ENCODE peak calls at places on chromosomes 6 and 20, in seven cellular contexts. R is Peyer's patch, H is aorta, N is adrenal gland, I is heart left ventricle, L is sigmoid colon, G is PC-3. U is an unnamed sample.
A peak's percentile ranks its signal among the peaks of the same experiment; 100 is the strongest.

GRCh38 chr6:13229205-13230085 is 98.9 kb downstream of the TBC1D7 start:
- DNase-seq in R (peak; percentile 58), H (no peak), N (no peak), I (no peak), L (no peak), G (peak; percentile 65), U (peak; percentile 19)

GRCh38 chr6:63245420-63245819 is 34.2 kb downstream of the FKBP1C start:
- DNase-seq in R (no peak), H (no peak), N (no peak), I (no peak), L (no peak), G (peak; percentile 25), U (no peak)

GRCh38 chr6:130781557-130781956 is 45.6 kb upstream of the SMLR1 start:
- DNase-seq in R (no peak), H (no peak), N (no peak), I (no peak), L (no peak), G (no peak), U (no peak)

GRCh38 chr20:48722002-48722731 is 105.6 kb downstream of the PREX1 start:
- DNase-seq in R (peak; percentile 82), H (peak; percentile 84), N (peak; percentile 74), I (no peak), L (no peak), G (no peak), U (peak; percentile 62)

GRCh38 chr6:20178327-20178726 is 33.9 kb downstream of the MBOAT1 start:
- DNase-seq in R (no peak), H (no peak), N (no peak), I (no peak), L (no peak), G (no peak), U (no peak)

GRCh38 chr6:119484598-119484997 is 135.0 kb upstream of the MAN1A1 start:
- DNase-seq in R (no peak), H (no peak), N (peak; percentile 81), I (no peak), L (no peak), G (peak; percentile 94), U (no peak)

GRCh38 chr20:50915424-50915823 is 15.8 kb downstream of the ADNP start:
- DNase-seq in R (no peak), H (no peak), N (no peak), I (no peak), L (no peak), G (peak; percentile 22), U (no peak)

GRCh38 chr20:63089051-63089907 is 82.5 kb upstream of the BHLHE23 start:
- DNase-seq in R (peak; percentile 34), H (peak; percentile 43), N (no peak), I (peak; percentile 6), L (peak; percentile 50), G (peak; percentile 69), U (peak; percentile 4)

GRCh38 chr20:44231193-44231592 is 15.9 kb upstream of the GDAP1L1 start:
- DNase-seq in R (no peak), H (no peak), N (no peak), I (no peak), L (no peak), G (no peak), U (no peak)

GRCh38 chr6:128139519-128139918 is 238.7 kb upstream of the THEMIS start:
- DNase-seq in R (peak; percentile 58), H (no peak), N (no peak), I (no peak), L (no peak), G (peak; percentile 43), U (no peak)

GRCh38 chr6:32973144-32973854 is 4.9 kb downstream of the BRD2 start:
- DNase-seq in R (peak; percentile 68), H (no peak), N (peak; percentile 71), I (peak; percentile 51), L (peak; percentile 70), G (peak; percentile 27), U (no peak)

GRCh38 chr6:112443118-112443641 is 96.0 kb downstream of the RFPL4B start:
- DNase-seq in R (no peak), H (no peak), N (no peak), I (no peak), L (no peak), G (no peak), U (no peak)

GRCh38 chr6:91653954-91654843 is 1067.3 kb upstream of the MAP3K7 start:
- DNase-seq in R (no peak), H (no peak), N (no peak), I (no peak), L (no peak), G (no peak), U (no peak)

GRCh38 chr6:33901822-33902816 is 98.3 kb upstream of the MLN start:
- DNase-seq in R (no peak), H (no peak), N (no peak), I (no peak), L (no peak), G (no peak), U (no peak)

GRCh38 chr20:57055345-57055744 is 211.1 kb downstream of the BMP7 start:
- DNase-seq in R (peak; percentile 15), H (no peak), N (no peak), I (no peak), L (no peak), G (no peak), U (no peak)

DNA sequence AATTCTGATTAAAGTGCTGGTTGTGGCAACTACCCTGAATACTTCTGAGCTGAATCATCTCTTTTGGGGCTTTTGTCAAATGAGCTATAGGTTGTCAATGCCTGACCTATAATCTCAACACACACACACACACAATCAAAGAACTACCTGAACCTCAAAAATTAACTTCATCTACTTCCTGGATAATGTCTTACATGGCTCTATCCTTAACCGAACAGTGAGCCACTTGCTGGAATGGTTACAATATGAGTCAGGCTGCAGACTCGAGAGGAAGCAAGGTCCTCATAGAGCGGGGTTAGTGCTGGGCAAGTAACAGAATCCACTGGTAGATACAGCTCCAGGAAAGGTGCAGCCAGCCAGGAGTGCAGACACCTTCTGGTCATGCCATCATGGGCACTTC is 70.6 kb upstream of the DST start:
- DNase-seq in R (peak; percentile 51), H (peak; percentile 63), N (peak; percentile 76), I (no peak), L (peak; percentile 78), G (peak; percentile 92), U (peak; percentile 14)
- H3K4me1 ChIP-seq in R (no peaks in the 10 kb centered on the region), H (peaks cover 16% of the 10 kb centered on the region), N (peaks cover 47% of the 10 kb centered on the region), I (peaks cover 37% of the 10 kb centered on the region), L (no peaks in the 10 kb centered on the region), G (peaks cover 61% of the 10 kb centered on the region), U (peaks cover 4% of the 10 kb centered on the region)

DNA sequence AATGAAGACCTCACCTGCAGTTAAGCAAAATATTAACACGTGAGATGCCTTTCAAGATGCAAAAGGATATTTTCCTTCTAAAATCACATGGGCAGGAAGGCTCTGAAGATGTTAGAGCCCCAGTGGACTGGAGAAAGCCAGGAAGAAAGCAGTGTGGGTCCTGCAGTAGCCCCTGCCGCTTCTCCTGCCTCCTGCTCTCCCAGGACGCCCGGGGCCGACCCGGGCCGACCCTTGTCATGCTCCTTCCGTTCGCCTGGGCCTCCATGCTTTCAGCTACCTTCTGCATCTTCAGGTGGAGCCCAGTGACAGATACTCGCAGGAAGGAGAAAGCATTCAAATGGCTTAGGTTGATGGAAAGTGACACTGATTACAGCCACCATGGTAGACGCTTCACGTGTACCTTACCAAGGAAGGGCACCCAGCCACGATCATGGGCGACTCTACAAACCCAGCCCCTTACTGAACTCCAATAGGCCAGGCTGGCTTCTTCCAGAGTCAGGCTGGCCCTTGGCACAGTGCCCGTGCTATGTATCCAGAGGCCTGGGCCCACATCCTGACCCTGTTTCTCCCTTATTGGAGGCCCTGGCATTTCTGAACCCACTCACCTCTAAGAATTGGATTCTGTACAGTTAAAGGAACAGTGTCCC is 69.0 kb downstream of the TCP11 start:
- DNase-seq in R (no peak), H (no peak), N (no peak), I (no peak), L (no peak), G (no peak), U (no peak)
- H3K27ac ChIP-seq in R (no peak overlapping the region), H (no peak overlapping the region), N (no peak overlapping the region), I (no peak overlapping the region), L (peak overlapping the region; percentile 23), G (no peak overlapping the region), U (no peak overlapping the region)

DNA sequence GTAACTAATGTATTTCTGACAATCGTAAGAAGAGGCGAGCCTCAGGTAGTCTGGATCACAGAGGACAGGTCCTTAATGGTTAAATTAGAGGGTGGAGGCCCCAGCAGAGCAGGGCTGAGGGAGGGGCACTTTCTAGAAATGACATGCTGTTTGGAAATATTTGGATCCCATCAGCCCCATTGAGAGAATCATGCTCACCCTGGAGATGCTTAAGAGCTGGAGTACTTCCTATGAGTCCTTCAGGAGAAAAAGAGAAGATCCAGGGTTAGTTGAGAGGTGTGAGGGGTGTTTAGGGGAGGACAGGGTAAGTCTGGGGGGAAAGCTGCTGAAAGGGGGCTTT is 123.0 kb downstream of the TCP11 start:
- DNase-seq in R (no peak), H (no peak), N (no peak), I (no peak), L (no peak), G (no peak), U (no peak)
- H3K4me1 ChIP-seq in R (no peaks in the 10 kb centered on the region), H (peaks cover 10% of the 10 kb centered on the region), N (peaks cover 68% of the 10 kb centered on the region), I (peaks cover 75% of the 10 kb centered on the region), L (no peaks in the 10 kb centered on the region), G (peaks cover 20% of the 10 kb centered on the region), U (peaks cover 32% of the 10 kb centered on the region)

DNA sequence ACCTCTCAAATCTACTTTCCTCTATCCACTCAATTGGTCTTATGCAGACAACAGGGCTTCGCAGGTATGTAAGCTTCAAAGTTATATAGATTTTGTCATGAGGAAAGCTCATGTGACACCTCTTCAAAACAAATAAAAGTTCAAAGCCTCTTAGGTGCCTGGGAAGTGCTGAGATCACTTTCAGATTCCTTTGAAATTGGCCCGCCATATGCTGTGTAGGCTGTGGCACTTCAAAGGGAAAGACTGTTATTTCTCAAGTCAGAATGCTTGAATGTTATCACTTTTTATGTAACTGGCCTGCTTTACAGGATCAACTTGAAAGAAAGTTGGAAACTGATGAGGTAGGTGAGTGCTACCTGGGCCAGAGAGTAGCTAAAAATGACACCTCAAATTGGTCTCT is 67.1 kb upstream of the GFRAL start:
- DNase-seq in R (no peak), H (no peak), N (no peak), I (no peak), L (no peak), G (no peak), U (no peak)
- H3K27ac ChIP-seq in R (no peak overlapping the region), H (no peak overlapping the region), N (no peak overlapping the region), I (no peak overlapping the region), L (no peak overlapping the region), G (no peak overlapping the region), U (no peak overlapping the region)

GRCh38 chr6:37651991-37652390 is 45.7 kb downstream of the MDGA1 start:
- DNase-seq in R (no peak), H (no peak), N (no peak), I (no peak), L (no peak), G (no peak), U (no peak)
- H3K4me1 ChIP-seq in R (no peaks in the 10 kb centered on the region), H (no peaks in the 10 kb centered on the region), N (peaks cover 7% of the 10 kb centered on the region), I (peaks cover 11% of the 10 kb centered on the region), L (no peaks in the 10 kb centered on the region), G (peaks cover 2% of the 10 kb centered on the region), U (peaks cover 18% of the 10 kb centered on the region)